ENCODE peak calls at places on chromosomes 16 and 17, in four cellular contexts. P, N, U and H are unnamed samples.

GRCh38 chr16:54655171-54655590 is 275.5 kb upstream of the IRX5 start:
- DNase-seq in U (no peak), N (no peak), P (peak; percentile 20), H (no peak)

GRCh38 chr16:71499775-71500364 is 10.7 kb upstream of the ZNF19 start:
- DNase-seq in U (peak; percentile 66), N (peak; percentile 28), P (peak; percentile 44), H (peak; percentile 63)

GRCh38 chr16:11955713-11956123 is 9.3 kb upstream of the TNFRSF17 start:
- DNase-seq in N (no peak), P (no peak), U (no peak), H (no peak)

GRCh38 chr16:52553322-52553721 is 6.4 kb upstream of the TOX3 start:
- DNase-seq in P (peak; percentile 17), U (no peak), N (no peak), H (no peak)

GRCh38 chr17:7687072-7687907 is at the start of gene TP53:
- DNase-seq in N (peak; percentile 82), U (peak; percentile 82), P (peak; percentile 89), H (peak; percentile 81)

GRCh38 chr16:86508028-86508946 is 2.0 kb upstream of the FOXF1 start:
- DNase-seq in N (no peak), P (no peak), U (no peak), H (no peak)

GRCh38 chr16:46650224-46650623 is 29.0 kb upstream of the SHCBP1 start:
- DNase-seq in U (no peak), N (no peak), P (no peak), H (no peak)

GRCh38 chr16:79013004-79013403 is 587.5 kb downstream of the MAF start:
- DNase-seq in N (no peak), P (no peak), U (no peak), H (no peak)

GRCh38 chr16:16071631-16072244 is 122.3 kb downstream of the ABCC1 start:
- DNase-seq in U (no peak), N (no peak), P (no peak), H (no peak)

GRCh38 chr16:20321671-20322070 is 5.6 kb downstream of the GP2 start:
- DNase-seq in N (no peak), U (no peak), P (no peak), H (no peak)

GRCh38 chr17:76421054-76421427 is 31.9 kb downstream of the UBE2O start:
- DNase-seq in U (no peak), N (no peak), P (no peak), H (no peak)

GRCh38 chr16:50581830-50582229 is 33.6 kb downstream of the NKD1 start:
- DNase-seq in N (no peak), U (no peak), P (no peak), H (no peak)

GRCh38 chr16:31877876-31878642 is 4.5 kb downstream of the ZNF267 start:
- DNase-seq in U (no peak), P (no peak), N (no peak), H (no peak)

GRCh38 chr17:44192750-44193149 is 6.0 kb downstream of the TMUB2 start:
- DNase-seq in P (no peak), U (no peak), N (no peak), H (no peak)

DNA sequence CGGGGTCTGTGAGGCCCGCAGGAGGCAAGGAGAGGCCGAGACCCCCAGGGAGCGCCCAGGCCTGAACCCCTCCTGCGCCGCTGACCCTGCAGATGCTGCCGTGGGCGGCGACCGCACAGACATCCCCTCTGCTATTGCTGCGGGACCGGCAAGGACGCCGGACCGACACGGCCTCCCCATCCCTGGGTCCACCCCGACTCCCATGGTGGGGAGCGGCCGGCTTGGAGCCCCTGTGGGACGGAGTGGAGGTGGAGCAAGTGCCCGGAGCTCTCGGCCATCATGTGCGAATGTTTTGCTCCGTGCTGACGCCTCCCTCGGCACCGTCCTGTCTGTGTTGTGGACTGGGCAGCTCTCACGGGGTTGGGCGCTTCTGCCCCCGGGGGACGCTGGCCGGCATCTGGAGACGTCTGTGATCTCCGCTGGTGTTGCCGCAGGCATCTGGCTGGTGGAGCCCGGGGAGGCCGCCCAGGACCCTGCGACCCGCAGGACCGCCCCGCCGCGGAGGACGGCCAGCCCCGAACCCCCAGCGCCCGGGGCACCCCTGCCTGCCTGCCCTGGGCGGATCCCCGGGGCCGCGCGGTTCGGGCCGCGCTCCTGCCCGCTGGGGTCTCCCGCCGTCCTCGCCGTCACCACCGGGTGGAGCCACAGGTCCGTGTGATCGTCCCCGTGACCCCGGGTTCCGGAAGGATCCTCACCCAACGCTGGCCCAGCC is 12.8 kb upstream of the GNG13 start:
- DNase-seq in P (peak; percentile 80), N (no peak), U (peak; percentile 92), H (peak; percentile 64)
- TF ChIP-seq USF1 in P (no peak), N (no peak), U (no peak), H (no peak)

GRCh38 chr17:21272250-21272649 is 12.3 kb upstream of the MAP2K3 start:
- DNase-seq in U (no peak), N (no peak), P (no peak), H (no peak)

GRCh38 chr17:21271767-21272166 is 12.7 kb upstream of the MAP2K3 start:
- DNase-seq in P (no peak), U (no peak), N (no peak), H (peak; percentile 48)

GRCh38 chr17:21275579-21276339 is 8.8 kb upstream of the MAP2K3 start:
- DNase-seq in N (peak; percentile 43), P (peak; percentile 93), U (peak; percentile 97), H (peak; percentile 88)

GRCh38 chr17:21275047-21275578 is 9.4 kb upstream of the MAP2K3 start:
- DNase-seq in U (peak; percentile 62), P (no peak), N (no peak), H (peak; percentile 22)

GRCh38 chr17:21272881-21273839 is 11.4 kb upstream of the MAP2K3 start:
- DNase-seq in N (no peak), U (no peak), P (no peak), H (peak; percentile 84)
- TF ChIP-seq USF1 in N (no peak), U (no peak), P (no peak), H (no peak)

DNA sequence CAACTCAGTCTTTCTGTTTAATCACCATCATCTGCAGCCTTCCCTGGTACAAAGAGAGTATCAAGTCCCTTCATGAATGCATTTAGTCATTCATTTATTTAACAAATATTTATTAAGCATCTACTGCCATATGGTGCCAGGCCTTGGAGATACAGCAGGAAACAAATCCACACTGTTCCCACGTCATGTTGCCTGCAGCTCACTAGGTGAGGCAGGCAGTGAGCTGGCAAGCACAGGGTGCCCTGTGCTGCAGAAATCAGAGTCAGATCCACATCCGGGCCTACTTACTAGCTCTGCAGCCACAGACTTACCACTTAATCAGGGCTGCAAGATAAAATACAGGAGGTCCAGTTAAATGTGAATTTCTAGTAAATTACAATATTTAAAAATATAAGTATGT is 38.5 kb upstream of the CES5A start:
- DNase-seq in N (no peak), U (peak; percentile 45), P (no peak), H (no peak)
- TF ChIP-seq USF1 in N (no peak), U (no peak), P (no peak), H (no peak)

GRCh38 chr17:19265755-19266154 is 28.6 kb downstream of the EPN2 start:
- DNase-seq in U (no peak), N (no peak), P (no peak), H (no peak)
- TF ChIP-seq USF1 in U (no peak), N (no peak), P (no peak), H (no peak)

GRCh38 chr17:78444392-78444791 is 65.9 kb downstream of the PGS1 start:
- DNase-seq in P (no peak), U (no peak), N (no peak), H (peak; percentile 56)

GRCh38 chr17:78441271-78441986 is 63.0 kb downstream of the PGS1 start:
- DNase-seq in U (no peak), N (no peak), P (no peak), H (no peak)

GRCh38 chr17:78438694-78439325 is 60.4 kb downstream of the PGS1 start:
- DNase-seq in P (no peak), N (no peak), U (no peak), H (no peak)

GRCh38 chr17:78446833-78447232 is 68.4 kb downstream of the PGS1 start:
- DNase-seq in N (no peak), P (no peak), U (no peak), H (no peak)

DNA sequence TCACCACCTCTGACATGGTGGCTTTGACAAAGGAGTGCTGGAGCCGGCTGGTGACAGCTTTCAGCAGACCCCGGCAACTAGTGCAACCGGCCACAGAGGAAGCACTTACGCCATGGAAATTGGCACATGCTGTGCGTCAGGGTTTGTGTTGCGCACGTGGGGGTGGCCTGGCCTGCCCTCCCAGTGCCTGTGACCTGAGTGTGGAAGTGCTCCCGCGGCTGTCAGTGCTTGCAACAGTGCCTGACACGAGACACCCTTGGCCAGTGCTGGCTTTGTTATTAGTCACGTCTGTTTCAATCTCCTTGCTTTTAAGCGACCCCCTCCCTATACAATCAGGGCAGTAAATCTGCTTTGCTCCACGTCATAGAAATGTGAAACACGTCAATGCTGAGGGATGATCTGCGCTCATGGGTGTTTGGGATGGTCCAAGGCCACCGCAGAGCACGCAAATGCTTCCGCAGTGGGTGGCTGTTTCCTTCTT is 64.2 kb downstream of the PGS1 start:
- DNase-seq in U (no peak), N (no peak), P (no peak), H (no peak)
- TF ChIP-seq USF1 in U (no peak), N (no peak), P (no peak), H (no peak)

GRCh38 chr16:23609929-23610328 is 13.8 kb upstream of the NDUFAB1 start:
- DNase-seq in P (no peak), U (no peak), N (no peak), H (no peak)
- TF ChIP-seq USF1 in P (no peak), U (no peak), N (no peak), H (no peak)